ENCODE peak calls at places on chromosome 20, in five cellular contexts. V is NCI-H460, M is transverse colon, C is cardiac fibroblast, R is fibroblast of pulmonary artery. K is an unnamed sample.
A peak's percentile ranks its signal among the peaks of the same experiment; 100 is the strongest.

GRCh38 chr20:3238616-3239025 is 369 bp downstream of the SLC4A11 start:
- DNase-seq in V (no peak), R (no peak), M (peak; percentile 35), C (peak; percentile 21), K (peak; percentile 36)

GRCh38 chr20:62761058-62761758 is 35.1 kb upstream of the MRGBP start:
- DNase-seq in V (no peak), M (no peak), C (no peak), R (no peak), K (no peak)

GRCh38 chr20:3239026-3239866 is at the start of gene SLC4A11:
- DNase-seq in C (peak; percentile 68), V (peak; percentile 85), R (peak; percentile 62), M (peak; percentile 77), K (peak; percentile 66)

GRCh38 chr20:3041818-3042504 is 1.5 kb upstream of the GNRH2 start:
- DNase-seq in V (no peak), R (peak; percentile 28), M (no peak), C (peak; percentile 43), K (peak; percentile 36)

GRCh38 chr20:33650753-33651561 is 11.2 kb upstream of the C20orf144 start:
- DNase-seq in V (no peak), M (peak; percentile 64), R (no peak), C (no peak), K (no peak)

GRCh38 chr20:58556961-58557360 is 41.8 kb upstream of the APCDD1L start:
- DNase-seq in C (no peak), R (no peak), M (no peak), V (no peak), K (no peak)

GRCh38 chr20:36883972-36884535 is 8.1 kb downstream of the TLDC2 start:
- DNase-seq in V (no peak), C (no peak), M (no peak), R (no peak), K (no peak)

GRCh38 chr20:45140836-45141235 is 16.6 kb upstream of the WFDC12 start:
- DNase-seq in C (no peak), M (no peak), V (no peak), R (no peak), K (no peak)

GRCh38 chr20:35891375-35891774 is 62.9 kb downstream of the SCAND1 start:
- DNase-seq in V (no peak), C (no peak), M (no peak), R (peak; percentile 21), K (no peak)

GRCh38 chr20:22353586-22353985 is 230.8 kb downstream of the FOXA2 start:
- DNase-seq in C (no peak), V (no peak), M (no peak), R (no peak), K (no peak)

GRCh38 chr20:62831361-62831788 is 14.5 kb downstream of the COL9A3 start:
- DNase-seq in M (peak; percentile 76), V (no peak), C (no peak), R (no peak), K (no peak)

GRCh38 chr20:57435498-57436222 is 44.5 kb downstream of the RBM38 start:
- DNase-seq in M (peak; percentile 74), V (peak; percentile 35), R (no peak), C (peak; percentile 52), K (peak; percentile 26)

GRCh38 chr20:19672498-19672897 is 85.6 kb upstream of the RIN2 start:
- DNase-seq in C (no peak), M (no peak), R (no peak), V (no peak), K (no peak)

GRCh38 chr20:57986776-57987175 is 241.7 kb downstream of the ANKRD60 start:
- DNase-seq in R (no peak), M (no peak), C (no peak), V (no peak), K (no peak)

GRCh38 chr20:60338556-60338955 is 380.3 kb downstream of the CDH26 start:
- DNase-seq in R (no peak), M (no peak), V (no peak), C (no peak), K (no peak)

GRCh38 chr20:13119583-13119982 is 101.5 kb upstream of the ISM1 start:
- DNase-seq in R (peak; percentile 77), V (peak; percentile 69), M (peak; percentile 11), C (peak; percentile 76), K (peak; percentile 79)

GRCh38 chr20:19129976-19130612 is 82.3 kb upstream of the SLC24A3 start:
- DNase-seq in R (no peak), C (no peak), V (no peak), M (peak; percentile 72), K (no peak)

GRCh38 chr20:59322101-59322500 is 21.7 kb downstream of the EDN3 start:
- DNase-seq in C (no peak), R (no peak), M (no peak), V (no peak), K (no peak)

GRCh38 chr20:23666189-23666588 is 22.6 kb downstream of the CST4 start:
- DNase-seq in V (no peak), M (no peak), C (peak; percentile 42), R (peak; percentile 31), K (peak; percentile 26)

GRCh38 chr20:41047975-41048305 is 19.3 kb downstream of the TOP1 start:
- DNase-seq in V (no peak), C (peak; percentile 49), M (no peak), R (peak; percentile 41), K (peak; percentile 40)

GRCh38 chr20:12289476-12289875 is 371.8 kb downstream of the BTBD3 start:
- DNase-seq in M (no peak), V (no peak), R (no peak), C (no peak), K (no peak)

GRCh38 chr20:47865912-47866311 is 80.6 kb upstream of the SULF2 start:
- DNase-seq in V (no peak), R (no peak), C (no peak), M (no peak), K (no peak)

GRCh38 chr20:3898639-3899038 is 9.5 kb downstream of the PANK2 start:
- DNase-seq in M (no peak), R (no peak), C (no peak), V (no peak), K (no peak)

GRCh38 chr20:45343445-45343866 is 4.8 kb downstream of the SDC4 start:
- DNase-seq in R (no peak), V (no peak), C (no peak), M (peak; percentile 72), K (no peak)

GRCh38 chr20:63857751-63858392 is 3.4 kb upstream of the ABHD16B start:
- DNase-seq in V (no peak), M (no peak), R (peak; percentile 48), C (peak; percentile 37), K (peak; percentile 15)

GRCh38 chr20:7113577-7114466 is 346.3 kb downstream of the BMP2 start:
- DNase-seq in V (peak; percentile 19), C (peak; percentile 57), R (peak; percentile 67), M (no peak), K (peak; percentile 52)

GRCh38 chr20:64119301-64119680 is 11.9 kb upstream of the NPBWR2 start:
- DNase-seq in R (no peak), M (no peak), V (no peak), C (no peak), K (no peak)

GRCh38 chr20:21151791-21152190 is 25.9 kb downstream of the KIZ start:
- DNase-seq in V (no peak), C (no peak), M (no peak), R (no peak), K (no peak)

GRCh38 chr20:49037962-49038387 is 8.1 kb upstream of the CSE1L start:
- DNase-seq in C (peak; percentile 30), R (no peak), M (no peak), V (no peak), K (no peak)

GRCh38 chr20:25543068-25543467 is 42.3 kb downstream of the NINL start:
- DNase-seq in R (peak; percentile 45), M (no peak), V (no peak), C (peak; percentile 41), K (no peak)

GRCh38 chr20:57415791-57416190 is 24.6 kb downstream of the RBM38 start:
- DNase-seq in C (no peak), M (no peak), R (no peak), V (no peak), K (no peak)

GRCh38 chr20:45347936-45348809 is at the start of gene SDC4:
- DNase-seq in C (peak; percentile 74), V (peak; percentile 45), R (peak; percentile 62), M (peak; percentile 78), K (peak; percentile 69)

GRCh38 chr20:62511300-62511914 is 35.6 kb upstream of the GATA5 start:
- DNase-seq in M (no peak), V (no peak), R (no peak), C (no peak), K (no peak)

K was measured in dermis blood vessel endothelial cell.